ENCODE peak calls at places on chromosomes 13 and 19, in five cellular contexts. S is A172, P is EL, Z is A549, A is SHP77. B is an unnamed sample.

GRCh38 chr19:5637971-5638370 is 15.1 kb downstream of the SAFB start:
- DNase-seq in S (no peak), P (no peak), Z (no peak), A (no peak), B (no peak)

GRCh38 chr13:59111711-59112110 is 1052.0 kb downstream of the DIAPH3 start:
- DNase-seq in S (peak; percentile 54), P (no peak), Z (no peak), A (no peak), B (no peak)

GRCh38 chr19:4977299-4978174 is 8.6 kb downstream of the KDM4B start:
- DNase-seq in S (peak; percentile 92), P (peak; percentile 95), Z (no peak), A (no peak), B (no peak)

GRCh38 chr19:39531834-39532232 is 819 bp downstream of the EID2B start:
- DNase-seq in S (no peak), P (no peak), Z (no peak), A (no peak), B (no peak)

GRCh38 chr19:6402834-6403608 is 10.1 kb upstream of the GTF2F1 start:
- DNase-seq in S (no peak), P (peak; percentile 22), Z (no peak), A (no peak), B (no peak)

GRCh38 chr19:850221-850978 is 1.7 kb upstream of the ELANE start:
- DNase-seq in S (peak; percentile 88), P (peak; percentile 84), Z (peak; percentile 76), A (peak; percentile 66), B (peak; percentile 66)

GRCh38 chr13:43666403-43666802 is 120.4 kb downstream of the ENOX1 start:
- DNase-seq in S (no peak), P (no peak), Z (no peak), A (no peak), B (no peak)

GRCh38 chr19:13163609-13164364 is 13.6 kb downstream of the IER2 start:
- DNase-seq in S (peak; percentile 99), P (peak; percentile 94), Z (no peak), A (peak; percentile 73), B (no peak)

GRCh38 chr13:70623260-70623659 is 515.0 kb upstream of the KLHL1 start:
- DNase-seq in S (no peak), P (peak; percentile 0), Z (no peak), A (peak; percentile 1), B (no peak)

GRCh38 chr13:48412100-48412556 is 785 bp downstream of the LPAR6 start:
- DNase-seq in S (peak; percentile 27), P (peak; percentile 29), Z (no peak), A (no peak), B (no peak)

GRCh38 chr19:2488942-2489731 is 13.2 kb downstream of the GADD45B start:
- DNase-seq in S (no peak), P (peak; percentile 60), Z (no peak), A (peak; percentile 53), B (no peak)

GRCh38 chr19:9523885-9524474 is 14.5 kb downstream of the ZNF426 start:
- DNase-seq in S (no peak), P (no peak), Z (no peak), A (no peak), B (no peak)

GRCh38 chr19:41646589-41647204 is 19.8 kb upstream of the CEACAM4 start:
- DNase-seq in S (no peak), P (peak; percentile 6), Z (peak; percentile 66), A (no peak), B (no peak)

GRCh38 chr13:109243311-109243951 is 543.0 kb downstream of the IRS2 start:
- DNase-seq in S (peak; percentile 93), P (peak; percentile 93), Z (peak; percentile 33), A (peak; percentile 52), B (no peak)

GRCh38 chr19:36213793-36214387 is 575 bp downstream of the ZNF565 start:
- DNase-seq in S (peak; percentile 33), P (no peak), Z (peak; percentile 41), A (peak; percentile 14), B (no peak)

GRCh38 chr13:106083620-106084350 is 451.7 kb downstream of the EFNB2 start:
- DNase-seq in S (peak; percentile 69), P (peak; percentile 63), Z (no peak), A (no peak), B (no peak)

GRCh38 chr19:3671680-3672574 is 28.3 kb downstream of the PIP5K1C start:
- DNase-seq in S (no peak), P (peak; percentile 53), Z (no peak), A (no peak), B (no peak)

GRCh38 chr13:91652389-91652788 is 254.0 kb downstream of the GPC5 start:
- DNase-seq in S (no peak), P (no peak), Z (no peak), A (no peak), B (no peak)

GRCh38 chr13:20331419-20331818 is 99.3 kb upstream of the GJB6 start:
- DNase-seq in S (no peak), P (no peak), Z (no peak), A (no peak), B (no peak)

GRCh38 chr13:111663505-111663904 is 343.1 kb downstream of the TEX29 start:
- DNase-seq in S (no peak), P (no peak), Z (no peak), A (no peak), B (no peak)

GRCh38 chr13:21359855-21360254 is 99.2 kb downstream of the ZDHHC20 start:
- DNase-seq in S (no peak), P (no peak), Z (no peak), A (no peak), B (no peak)

GRCh38 chr19:1248454-1249297 is at the start of gene MIDN:
- DNase-seq in S (peak; percentile 87), P (peak; percentile 89), Z (no peak), A (peak; percentile 69), B (peak; percentile 79)

GRCh38 chr19:11422163-11423068 is 3.3 kb upstream of the RGL3 start:
- DNase-seq in S (no peak), P (peak; percentile 73), Z (peak; percentile 60), A (peak; percentile 22), B (no peak)

GRCh38 chr19:6236310-6237291 is 43.2 kb downstream of the MLLT1 start:
- DNase-seq in S (peak; percentile 11), P (no peak), Z (no peak), A (no peak), B (no peak)

GRCh38 chr13:109778102-109778542 is 8.3 kb downstream of the IRS2 start:
- DNase-seq in S (peak; percentile 49), P (peak; percentile 43), Z (no peak), A (peak; percentile 70), B (peak; percentile 15)

GRCh38 chr13:110559429-110559943 is 2.0 kb downstream of the RAB20 start:
- DNase-seq in S (no peak), P (peak; percentile 42), Z (no peak), A (no peak), B (no peak)

GRCh38 chr13:25372275-25373081 is 704 bp downstream of the ATP8A2 start:
- DNase-seq in S (no peak), P (no peak), Z (no peak), A (no peak), B (peak; percentile 33)

GRCh38 chr19:35509018-35509652 is 4.3 kb downstream of the DMKN start:
- DNase-seq in S (no peak), P (no peak), Z (no peak), A (no peak), B (peak; percentile 41)

GRCh38 chr13:45658586-45659235 is 43.2 kb upstream of the ERICH6B start:
- DNase-seq in S (peak; percentile 3), P (peak; percentile 95), Z (no peak), A (no peak), B (no peak)

B was measured in NCI-H1930.